ENCODE peak calls at places on chromosome 6, in seven cellular contexts. L is cardiac muscle cell; S is NB4; E is GM06990; T is brain microvascular endothelial cell; Y is CD8-positive, alpha-beta T cell; D is stomach. N is an unnamed sample.

GRCh38 chr6:105649192-105649591 is 246.3 kb upstream of the PREP start:
- DNase-seq in S (no peak), Y (no peak), L (no peak), T (no peak), D (no peak), E (peak; percentile 52), N (no peak)

GRCh38 chr6:53593001-53593488 is 48.1 kb upstream of the GCLC start:
- DNase-seq in L (no peak), Y (no peak), E (no peak), T (peak; percentile 13), S (peak; percentile 54), D (no peak), N (no peak)

GRCh38 chr6:25180630-25181375 is 98.4 kb upstream of the CARMIL1 start:
- DNase-seq in Y (no peak), E (no peak), L (no peak), S (no peak), T (no peak), D (no peak), N (no peak)

GRCh38 chr6:12602951-12603710 is 113.4 kb upstream of the PHACTR1 start:
- DNase-seq in T (peak; percentile 56), E (no peak), L (peak; percentile 36), D (peak; percentile 34), S (peak; percentile 54), Y (no peak), N (no peak)

GRCh38 chr6:150183966-150184365 is 41.1 kb downstream of the PPP1R14C start:
- DNase-seq in E (no peak), Y (no peak), D (no peak), L (no peak), S (no peak), T (no peak), N (no peak)

GRCh38 chr6:15246217-15247211 is 645 bp downstream of the JARID2 start:
- DNase-seq in T (no peak), E (no peak), L (no peak), Y (peak; percentile 25), S (peak; percentile 64), D (no peak), N (no peak)

GRCh38 chr6:157267654-157268053 is 55.7 kb downstream of the TMEM242 start:
- DNase-seq in E (no peak), T (no peak), Y (no peak), D (no peak), L (no peak), S (no peak), N (no peak)

GRCh38 chr6:159679091-159680077 is 13.7 kb downstream of the SOD2 start:
- DNase-seq in E (no peak), T (peak; percentile 26), D (no peak), L (no peak), Y (no peak), S (no peak), N (no peak)

GRCh38 chr6:161618816-161619454 is 345.1 kb upstream of the AGPAT4 start:
- DNase-seq in T (peak; percentile 45), S (peak; percentile 13), D (no peak), Y (no peak), L (peak; percentile 59), E (no peak), N (no peak)

GRCh38 chr6:145723646-145724045 is 11.7 kb downstream of the EPM2A start:
- DNase-seq in Y (no peak), D (no peak), L (no peak), E (no peak), T (no peak), S (no peak), N (no peak)

GRCh38 chr6:170156448-170157375 is 134.2 kb downstream of the DLL1 start:
- DNase-seq in E (no peak), Y (no peak), S (no peak), T (no peak), L (no peak), D (no peak), N (no peak)

GRCh38 chr6:98834060-98835031 is at the start of gene POU3F2:
- DNase-seq in S (peak; percentile 60), D (peak; percentile 60), E (peak; percentile 79), Y (peak; percentile 51), L (peak; percentile 97), T (peak; percentile 41), N (peak; percentile 23)

DNA sequence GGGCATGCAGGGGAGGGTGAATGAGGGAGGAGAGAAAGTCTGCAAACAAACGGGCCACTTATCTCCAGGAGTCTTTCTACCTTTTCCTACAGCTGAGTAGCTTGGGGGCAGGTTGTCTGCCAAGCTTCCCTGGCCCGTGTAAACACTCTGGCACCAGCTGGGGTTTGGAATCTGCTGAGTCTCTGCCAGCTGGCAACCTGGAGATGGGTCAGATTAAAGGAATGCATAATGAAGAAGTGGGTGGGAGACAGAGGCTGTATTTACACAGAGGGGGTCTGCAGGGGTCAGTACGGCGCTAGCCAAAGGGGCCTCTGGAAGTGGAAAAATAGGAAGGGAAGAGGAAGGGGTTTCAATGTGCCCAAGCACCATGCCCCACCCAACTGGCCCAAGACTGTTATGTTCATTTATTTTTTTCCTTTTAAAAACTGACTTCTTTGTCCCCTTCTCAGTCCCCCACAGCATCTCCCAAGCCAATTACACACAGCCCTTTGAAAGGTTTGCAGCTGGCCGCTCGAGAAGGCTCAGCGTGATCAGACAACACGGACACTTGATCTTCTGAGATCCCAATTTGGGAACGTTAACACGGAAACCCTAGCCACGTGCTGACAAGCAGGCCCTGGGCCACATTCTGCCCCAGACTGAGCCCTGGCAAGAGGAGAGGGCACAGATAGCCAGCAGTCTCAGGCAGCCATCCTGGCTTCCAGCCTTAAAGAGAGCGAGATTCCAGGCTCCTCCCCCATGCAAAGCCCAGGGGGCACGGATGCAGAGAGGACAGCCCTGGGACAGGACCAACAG is 25.2 kb downstream of the TRAM2 start:
- DNase-seq in T (peak; percentile 69), Y (no peak), D (peak; percentile 86), S (no peak), L (peak; percentile 28), E (no peak), N (no peak)
- H3K4me3 ChIP-seq in T (no peak overlapping the region), Y (no peak overlapping the region), D (peak overlapping the region; percentile 16), S (no peak overlapping the region), L (no peak overlapping the region), E (no peak overlapping the region), N (no peak overlapping the region)

GRCh38 chr6:6844451-6844974 is 256.0 kb downstream of the LY86 start:
- DNase-seq in S (no peak), E (no peak), L (no peak), T (no peak), D (no peak), Y (no peak), N (no peak)

GRCh38 chr6:6843777-6844176 is 255.3 kb downstream of the LY86 start:
- DNase-seq in Y (no peak), T (no peak), L (no peak), D (no peak), E (no peak), S (no peak), N (no peak)

GRCh38 chr6:6841571-6841970 is 253.1 kb downstream of the LY86 start:
- DNase-seq in S (peak; percentile 43), T (no peak), D (peak; percentile 43), Y (no peak), L (no peak), E (no peak), N (no peak)

GRCh38 chr6:6842301-6842700 is 253.8 kb downstream of the LY86 start:
- DNase-seq in L (no peak), Y (no peak), D (no peak), S (no peak), T (no peak), E (no peak), N (no peak)

GRCh38 chr6:6843057-6843627 is 254.6 kb downstream of the LY86 start:
- DNase-seq in Y (no peak), D (no peak), S (no peak), L (no peak), E (no peak), T (no peak), N (no peak)
- TF ChIP-seq CTCF in Y (no peak), D (no peak), S (no peak), L (no peak), E (no peak), T (no peak), N (no peak)

DNA sequence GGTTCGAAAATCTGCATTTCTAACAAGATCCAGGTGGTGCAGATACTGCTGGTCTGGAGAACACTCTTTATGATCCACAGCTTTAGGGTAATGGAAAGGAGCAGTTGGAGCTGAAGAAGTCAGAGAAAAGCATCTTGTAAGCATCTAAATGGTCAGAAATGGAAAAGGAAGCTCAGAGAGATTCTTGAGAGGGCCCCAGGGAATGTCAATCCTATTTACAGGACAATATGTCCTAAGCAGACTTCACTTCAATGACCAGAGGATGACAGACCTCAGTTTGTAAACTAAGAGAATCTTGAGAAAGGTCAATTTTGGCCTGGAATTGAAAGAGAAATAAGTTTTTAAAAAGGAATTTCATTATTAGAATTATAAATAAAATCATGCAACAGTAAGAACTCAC is 8.4 kb downstream of the TSPYL1 start:
- DNase-seq in L (no peak), D (no peak), S (no peak), Y (no peak), T (no peak), E (no peak), N (no peak)
- H3K4me3 ChIP-seq in L (no peak overlapping the region), D (no peak overlapping the region), S (no peak overlapping the region), Y (no peak overlapping the region), T (no peak overlapping the region), E (no peak overlapping the region), N (no peak overlapping the region)

GRCh38 chr6:163670283-163670682 is 255.8 kb downstream of the QKI start:
- DNase-seq in L (no peak), D (no peak), T (no peak), E (no peak), Y (no peak), S (no peak), N (no peak)
- TF ChIP-seq CTCF in L (no peak), D (no peak), T (no peak), E (no peak), Y (no peak), S (no peak), N (no peak)

DNA sequence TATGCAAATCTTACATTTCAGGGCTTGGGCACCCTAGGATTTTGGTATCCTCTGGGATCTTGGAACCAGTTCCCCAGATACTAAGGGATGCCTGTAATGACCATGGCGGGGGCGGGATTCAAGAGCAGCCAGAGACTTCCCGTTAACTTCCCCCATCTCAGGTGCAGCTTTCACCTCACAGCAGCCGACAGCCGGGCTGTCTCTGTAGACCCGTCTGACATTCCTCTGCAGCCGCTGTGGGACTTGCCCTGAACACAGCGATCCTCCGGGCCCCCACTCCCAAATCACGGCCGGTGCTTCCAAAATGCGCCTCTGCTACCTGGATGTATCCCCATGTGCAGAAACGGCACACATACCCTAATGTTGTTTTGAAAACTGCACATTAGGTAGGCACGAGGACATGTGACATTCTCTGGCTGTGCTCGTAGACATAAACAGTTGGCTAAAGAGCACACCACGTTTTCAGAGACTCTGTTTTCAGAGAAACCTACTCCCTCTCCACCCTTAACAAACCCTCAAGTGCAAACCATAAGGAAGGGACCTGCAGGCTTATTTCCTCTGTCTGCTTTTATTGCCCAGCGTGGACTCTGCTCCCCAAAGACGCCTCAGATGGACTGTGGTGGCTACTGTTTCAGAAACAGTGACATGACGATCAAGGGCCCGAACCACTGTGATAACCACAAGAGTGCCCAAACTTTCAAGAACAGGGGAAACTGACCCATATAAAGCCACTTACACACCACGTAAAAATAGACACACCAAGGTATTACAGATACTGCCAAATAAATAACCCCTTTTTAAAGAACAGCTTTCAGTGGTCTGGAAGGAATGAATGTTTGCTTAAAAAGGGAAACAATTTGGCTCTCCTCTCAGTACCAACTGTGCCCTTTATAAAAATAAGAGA is 72.9 kb upstream of the FOXC1 start:
- DNase-seq in Y (no peak), T (no peak), D (no peak), S (no peak), L (no peak), E (no peak), N (no peak)
- H3K4me3 ChIP-seq in Y (no peak overlapping the region), T (no peak overlapping the region), D (no peak overlapping the region), S (no peak overlapping the region), L (no peak overlapping the region), E (no peak overlapping the region), N (no peak overlapping the region)